ENCODE peak calls at places on chromosomes 6 and 20, in eight cellular contexts. U, P, H, M, G, E, X and V are unnamed samples.

GRCh38 chr20:36825374-36826104 is 50.4 kb upstream of the TLDC2 start:
- DNase-seq in U (no peak), P (no peak), H (no peak), M (no peak), G (no peak), E (no peak), X (no peak), V (no peak)

GRCh38 chr6:115643762-115644161 is 416.9 kb downstream of the FRK start:
- DNase-seq in U (peak; percentile 50), P (no peak), H (peak; percentile 22), M (no peak), G (peak; percentile 44), E (peak; percentile 66), X (no peak), V (no peak)

GRCh38 chr20:44716309-44717106 is 1.3 kb downstream of the CCN5 start:
- DNase-seq in U (no peak), P (no peak), H (no peak), M (no peak), G (no peak), E (no peak), X (no peak), V (no peak)

GRCh38 chr6:1767481-1768246 is 157.9 kb downstream of the FOXC1 start:
- DNase-seq in U (peak; percentile 46), P (peak; percentile 73), H (peak; percentile 74), M (peak; percentile 86), G (no peak), E (peak; percentile 72), X (peak; percentile 44), V (no peak)

GRCh38 chr6:41594766-41595165 is 43.5 kb upstream of the MDFI start:
- DNase-seq in U (no peak), P (no peak), H (no peak), M (no peak), G (no peak), E (no peak), X (no peak), V (no peak)

GRCh38 chr6:13446371-13446770 is 41.0 kb downstream of the GFOD1 start:
- DNase-seq in U (no peak), P (no peak), H (no peak), M (no peak), G (no peak), E (no peak), X (no peak), V (no peak)

GRCh38 chr6:115514656-115515055 is 546.0 kb downstream of the FRK start:
- DNase-seq in U (peak; percentile 57), P (peak; percentile 12), H (peak; percentile 1), M (no peak), G (peak; percentile 2), E (peak; percentile 10), X (no peak), V (no peak)

GRCh38 chr6:143806282-143807102 is 36.6 kb upstream of the LTV1 start:
- DNase-seq in U (peak; percentile 88), P (peak; percentile 44), H (peak; percentile 72), M (no peak), G (peak; percentile 86), E (peak; percentile 17), X (no peak), V (peak; percentile 97)

GRCh38 chr20:50043573-50044352 is 61.0 kb downstream of the SNAI1 start:
- DNase-seq in U (no peak), P (no peak), H (peak; percentile 32), M (no peak), G (no peak), E (no peak), X (no peak), V (no peak)

GRCh38 chr6:399785-400517 is 8.4 kb downstream of the IRF4 start:
- DNase-seq in U (no peak), P (no peak), H (no peak), M (no peak), G (no peak), E (no peak), X (no peak), V (peak; percentile 84)

GRCh38 chr6:32794510-32794909 is 22.3 kb downstream of the HLA-DOB start:
- DNase-seq in U (no peak), P (no peak), H (no peak), M (no peak), G (no peak), E (no peak), X (no peak), V (no peak)

GRCh38 chr20:50504231-50504823 is 5.9 kb upstream of the PTPN1 start:
- DNase-seq in U (no peak), P (peak; percentile 40), H (peak; percentile 62), M (no peak), G (no peak), E (no peak), X (no peak), V (no peak)

GRCh38 chr20:41411458-41411857 is 44.8 kb upstream of the EMILIN3 start:
- DNase-seq in U (peak; percentile 28), P (peak; percentile 56), H (peak; percentile 64), M (no peak), G (peak; percentile 39), E (peak; percentile 70), X (no peak), V (no peak)

GRCh38 chr6:35919827-35920751 is 809 bp downstream of the SRPK1 start:
- DNase-seq in U (peak; percentile 78), P (peak; percentile 64), H (peak; percentile 58), M (no peak), G (peak; percentile 71), E (peak; percentile 49), X (peak; percentile 15), V (peak; percentile 65)

GRCh38 chr6:133983099-133983939 is 30.3 kb downstream of the TBPL1 start:
- DNase-seq in U (peak; percentile 53), P (peak; percentile 47), H (peak; percentile 78), M (no peak), G (no peak), E (no peak), X (no peak), V (peak; percentile 70)

GRCh38 chr6:29146154-29146553 is 24.6 kb upstream of the OR2J2 start:
- DNase-seq in U (no peak), P (no peak), H (no peak), M (no peak), G (no peak), E (no peak), X (no peak), V (no peak)

GRCh38 chr6:84422380-84422968 is 195.0 kb upstream of the CEP162 start:
- DNase-seq in U (peak; percentile 41), P (peak; percentile 72), H (peak; percentile 85), M (peak; percentile 84), G (peak; percentile 78), E (peak; percentile 8), X (peak; percentile 37), V (peak; percentile 38)

GRCh38 chr6:20044883-20045282 is 167.4 kb downstream of the MBOAT1 start:
- DNase-seq in U (no peak), P (no peak), H (no peak), M (no peak), G (no peak), E (no peak), X (no peak), V (no peak)
- TF ChIP-seq CTCF in U (no peak), P (no peak), H (no peak), M (no peak), G (no peak), E (no peak), X (no peak), V (no peak)

GRCh38 chr20:25310268-25310920 is 62.5 kb downstream of the PYGB start:
- DNase-seq in U (peak; percentile 96), P (peak; percentile 82), H (peak; percentile 71), M (peak; percentile 72), G (peak; percentile 87), E (peak; percentile 98), X (no peak), V (peak; percentile 77)
- TF ChIP-seq CTCF in U (peak; percentile 77), P (peak; percentile 86), H (peak; percentile 75), M (peak; percentile 49), G (peak; percentile 82), E (peak; percentile 79), X (peak; percentile 20), V (peak; percentile 54)

GRCh38 chr6:110877154-110877564 is 2.6 kb downstream of the AMD1 start:
- DNase-seq in U (peak; percentile 32), P (peak; percentile 21), H (no peak), M (no peak), G (peak; percentile 7), E (no peak), X (no peak), V (no peak)

GRCh38 chr6:110876170-110876773 is 1.7 kb downstream of the AMD1 start:
- DNase-seq in U (peak; percentile 90), P (peak; percentile 92), H (peak; percentile 94), M (peak; percentile 95), G (peak; percentile 91), E (peak; percentile 94), X (peak; percentile 88), V (peak; percentile 78)

GRCh38 chr6:110874880-110875547 is 429 bp downstream of the AMD1 start:
- DNase-seq in U (no peak), P (no peak), H (no peak), M (peak; percentile 70), G (no peak), E (no peak), X (no peak), V (peak; percentile 52)

GRCh38 chr6:110875548-110876169 is 1.1 kb downstream of the AMD1 start:
- DNase-seq in U (no peak), P (peak; percentile 19), H (peak; percentile 39), M (peak; percentile 79), G (peak; percentile 22), E (peak; percentile 20), X (peak; percentile 77), V (peak; percentile 73)

GRCh38 chr6:110873981-110874879 is at the start of gene AMD1:
- DNase-seq in U (peak; percentile 98), P (peak; percentile 98), H (peak; percentile 99), M (peak; percentile 98), G (peak; percentile 98), E (peak; percentile 99), X (peak; percentile 97), V (peak; percentile 96)
- TF ChIP-seq CTCF in U (no peak), P (no peak), H (no peak), M (peak; percentile 24), G (no peak), E (no peak), X (peak; percentile 7), V (no peak)

GRCh38 chr6:37522836-37523235 is 23.1 kb upstream of the CCDC167 start:
- DNase-seq in U (no peak), P (no peak), H (no peak), M (no peak), G (no peak), E (no peak), X (no peak), V (no peak)

GRCh38 chr6:37521674-37522073 is 22.0 kb upstream of the CCDC167 start:
- DNase-seq in U (no peak), P (no peak), H (no peak), M (no peak), G (no peak), E (no peak), X (no peak), V (peak; percentile 59)

GRCh38 chr6:37524919-37525318 is 25.2 kb upstream of the CCDC167 start:
- DNase-seq in U (no peak), P (no peak), H (no peak), M (no peak), G (no peak), E (no peak), X (no peak), V (no peak)

GRCh38 chr6:37524025-37524647 is 24.4 kb upstream of the CCDC167 start:
- DNase-seq in U (peak; percentile 64), P (no peak), H (no peak), M (no peak), G (peak; percentile 75), E (peak; percentile 51), X (no peak), V (no peak)

GRCh38 chr6:37523412-37523811 is 23.7 kb upstream of the CCDC167 start:
- DNase-seq in U (no peak), P (no peak), H (no peak), M (no peak), G (no peak), E (no peak), X (no peak), V (no peak)
- TF ChIP-seq CTCF in U (no peak), P (no peak), H (no peak), M (no peak), G (no peak), E (no peak), X (no peak), V (no peak)